ENCODE peak calls at places on chromosomes 7 and 10, in ten cellular contexts. J is endothelial cell; N is PC-9; A is HT1080; U is gastrocnemius medialis; Z is NCI-H1105 treated with DMSO at 0.1 percent for 48 hours; D is activated CD8-positive, alpha-beta T cell treated with anti-CD3 and anti-CD28 coated beads for 36 hours; C is germinal center; F is coronary artery; B is GM23248. X is an unnamed sample.

GRCh38 chr10:99695761-99696160 is 36.2 kb downstream of the COX15 start:
- DNase-seq in Z (no peak), N (no peak), A (no peak), U (no peak), J (no peak), C (no peak), D (no peak), F (no peak), B (peak; percentile 68), X (no peak)

GRCh38 chr7:82382276-82382675 is 61.3 kb downstream of the CACNA2D1 start:
- DNase-seq in J (no peak), N (no peak), A (no peak), D (no peak), C (no peak), F (no peak), Z (peak; percentile 88), B (no peak), U (no peak), X (no peak)

GRCh38 chr10:75209325-75210192 is 1.0 kb upstream of the VDAC2 start:
- DNase-seq in D (peak; percentile 81), N (no peak), B (peak; percentile 95), U (peak; percentile 43), J (peak; percentile 37), F (peak; percentile 91), Z (peak; percentile 55), A (peak; percentile 57), C (peak; percentile 67), X (no peak)

GRCh38 chr7:49773939-49774458 is 561 bp downstream of the VWC2 start:
- DNase-seq in Z (no peak), A (no peak), D (no peak), N (no peak), J (peak; percentile 17), U (no peak), C (no peak), F (no peak), B (no peak), X (no peak)

GRCh38 chr10:51073461-51074237 is 638 bp upstream of the PRKG1 start:
- DNase-seq in U (peak; percentile 3), F (peak; percentile 76), A (no peak), N (no peak), B (peak; percentile 66), D (peak; percentile 3), Z (no peak), J (peak; percentile 23), C (peak; percentile 9), X (no peak)

GRCh38 chr10:13632879-13633437 is 46.2 kb downstream of the PRPF18 start:
- DNase-seq in D (no peak), F (no peak), B (no peak), N (no peak), Z (no peak), A (no peak), C (no peak), U (no peak), J (no peak), X (no peak)

GRCh38 chr10:73647211-73647874 is 6.1 kb upstream of the MYOZ1 start:
- DNase-seq in D (peak; percentile 24), U (no peak), A (no peak), N (no peak), Z (peak; percentile 73), B (peak; percentile 78), F (no peak), J (peak; percentile 63), C (peak; percentile 58), X (no peak)

GRCh38 chr10:96370575-96371157 is 11.9 kb upstream of the OPALIN start:
- DNase-seq in Z (peak; percentile 12), N (no peak), D (peak; percentile 60), U (no peak), J (peak; percentile 67), B (peak; percentile 55), C (peak; percentile 78), A (peak; percentile 74), F (peak; percentile 70), X (no peak)

GRCh38 chr10:8183241-8183704 is 128.8 kb downstream of the GATA3 start:
- DNase-seq in Z (no peak), N (peak; percentile 81), A (peak; percentile 72), C (no peak), J (no peak), U (no peak), B (no peak), F (no peak), D (peak; percentile 32), X (no peak)

GRCh38 chr10:98029149-98030092 is 1.0 kb downstream of the CRTAC1 start:
- DNase-seq in D (no peak), B (no peak), A (no peak), Z (no peak), J (peak; percentile 24), U (no peak), F (no peak), N (no peak), C (no peak), X (no peak)

GRCh38 chr7:89514970-89515369 is 639.3 kb upstream of the STEAP1 start:
- DNase-seq in U (no peak), A (no peak), D (no peak), N (no peak), C (no peak), Z (no peak), F (no peak), J (no peak), B (no peak), X (no peak)

GRCh38 chr7:66050990-66051424 is 24.6 kb upstream of the ASL start:
- DNase-seq in J (no peak), F (no peak), A (peak; percentile 82), C (no peak), U (no peak), Z (peak; percentile 32), B (peak; percentile 98), N (peak; percentile 99), D (no peak), X (peak; percentile 95)

GRCh38 chr7:149716007-149716931 is 57.1 kb downstream of the ZNF467 start:
- DNase-seq in A (no peak), J (peak; percentile 6), B (peak; percentile 49), C (no peak), U (no peak), Z (peak; percentile 5), N (no peak), F (peak; percentile 73), D (no peak), X (no peak)

GRCh38 chr7:28767356-28767755 is 190.8 kb downstream of the TRIL start:
- DNase-seq in U (no peak), J (no peak), F (no peak), C (no peak), Z (no peak), N (no peak), A (no peak), B (peak; percentile 81), D (no peak), X (no peak)

X was measured in AG04449.